ENCODE peak calls at places on chromosomes 2 and 18, in nine cellular contexts. One of them, this sample, is unnamed.

GRCh38 chr2:9984217-9984739 is 32.8 kb downstream of the GRHL1 start:
- DNase-seq in mammary epithelial cell: peak
- DNase-seq in aorta: no peak
- DNase-seq in psoas muscle: no peak
- DNase-seq in fibroblast of lung: peak
- DNase-seq in dorsolateral prefrontal cortex: no peak
- DNase-seq in stomach: no peak
- DNase-seq in Peyer's patch: no peak
- DNase-seq in ascending aorta: no peak
- DNase-seq in this sample: no peak

GRCh38 chr2:118696786-118697465 is 150.5 kb downstream of the EN1 start:
- DNase-seq in mammary epithelial cell: no peak
- DNase-seq in aorta: no peak
- DNase-seq in psoas muscle: no peak
- DNase-seq in fibroblast of lung: peak
- DNase-seq in dorsolateral prefrontal cortex: no peak
- DNase-seq in stomach: no peak
- DNase-seq in Peyer's patch: no peak
- DNase-seq in ascending aorta: no peak
- DNase-seq in this sample: no peak

GRCh38 chr18:55214534-55214933 is 255.3 kb upstream of the CCDC68 start:
- DNase-seq in mammary epithelial cell: no peak
- DNase-seq in aorta: no peak
- DNase-seq in psoas muscle: no peak
- DNase-seq in fibroblast of lung: no peak
- DNase-seq in dorsolateral prefrontal cortex: no peak
- DNase-seq in stomach: no peak
- DNase-seq in Peyer's patch: no peak
- DNase-seq in ascending aorta: no peak
- DNase-seq in this sample: no peak

GRCh38 chr2:48218169-48218568 is 311.8 kb upstream of the STON1 start:
- DNase-seq in mammary epithelial cell: no peak
- DNase-seq in aorta: no peak
- DNase-seq in psoas muscle: no peak
- DNase-seq in fibroblast of lung: no peak
- DNase-seq in dorsolateral prefrontal cortex: no peak
- DNase-seq in stomach: no peak
- DNase-seq in Peyer's patch: no peak
- DNase-seq in ascending aorta: no peak
- DNase-seq in this sample: no peak

GRCh38 chr2:10162586-10163497 is 40.3 kb downstream of the RRM2 start:
- DNase-seq in mammary epithelial cell: no peak
- DNase-seq in aorta: no peak
- DNase-seq in psoas muscle: no peak
- DNase-seq in fibroblast of lung: no peak
- DNase-seq in dorsolateral prefrontal cortex: no peak
- DNase-seq in stomach: no peak
- DNase-seq in Peyer's patch: no peak
- DNase-seq in ascending aorta: no peak
- DNase-seq in this sample: no peak

GRCh38 chr2:161052214-161052613 is 108.0 kb upstream of the TANK start:
- DNase-seq in mammary epithelial cell: no peak
- DNase-seq in aorta: no peak
- DNase-seq in psoas muscle: no peak
- DNase-seq in fibroblast of lung: no peak
- DNase-seq in dorsolateral prefrontal cortex: no peak
- DNase-seq in stomach: no peak
- DNase-seq in Peyer's patch: no peak
- DNase-seq in ascending aorta: no peak
- DNase-seq in this sample: no peak

GRCh38 chr2:240922982-240923537 is 16.9 kb downstream of the CROCC2 start:
- DNase-seq in mammary epithelial cell: no peak
- DNase-seq in aorta: peak
- DNase-seq in psoas muscle: peak
- DNase-seq in fibroblast of lung: peak
- DNase-seq in dorsolateral prefrontal cortex: no peak
- DNase-seq in stomach: peak
- DNase-seq in Peyer's patch: peak
- DNase-seq in ascending aorta: no peak
- DNase-seq in this sample: peak

GRCh38 chr2:24409700-24410556 is 49.6 kb upstream of the ITSN2 start:
- DNase-seq in mammary epithelial cell: peak
- DNase-seq in aorta: no peak
- DNase-seq in psoas muscle: no peak
- DNase-seq in fibroblast of lung: peak
- DNase-seq in dorsolateral prefrontal cortex: no peak
- DNase-seq in stomach: peak
- DNase-seq in Peyer's patch: no peak
- DNase-seq in ascending aorta: peak
- DNase-seq in this sample: no peak

GRCh38 chr18:6866552-6866951 is 137.0 kb downstream of the ARHGAP28 start:
- DNase-seq in mammary epithelial cell: no peak
- DNase-seq in aorta: no peak
- DNase-seq in psoas muscle: no peak
- DNase-seq in fibroblast of lung: no peak
- DNase-seq in dorsolateral prefrontal cortex: no peak
- DNase-seq in stomach: no peak
- DNase-seq in Peyer's patch: no peak
- DNase-seq in ascending aorta: no peak
- DNase-seq in this sample: no peak

GRCh38 chr18:6873352-6873751 is 143.8 kb downstream of the ARHGAP28 start:
- DNase-seq in mammary epithelial cell: no peak
- DNase-seq in aorta: no peak
- DNase-seq in psoas muscle: no peak
- DNase-seq in fibroblast of lung: no peak
- DNase-seq in dorsolateral prefrontal cortex: no peak
- DNase-seq in stomach: no peak
- DNase-seq in Peyer's patch: no peak
- DNase-seq in ascending aorta: no peak
- DNase-seq in this sample: no peak

GRCh38 chr18:6868033-6868432 is 138.5 kb downstream of the ARHGAP28 start:
- DNase-seq in mammary epithelial cell: no peak
- DNase-seq in aorta: no peak
- DNase-seq in psoas muscle: no peak
- DNase-seq in fibroblast of lung: no peak
- DNase-seq in dorsolateral prefrontal cortex: no peak
- DNase-seq in stomach: no peak
- DNase-seq in Peyer's patch: no peak
- DNase-seq in ascending aorta: no peak
- DNase-seq in this sample: no peak
- H3K27ac ChIP-seq in mammary epithelial cell: no peak
- H3K27ac ChIP-seq in aorta: no peak
- H3K27ac ChIP-seq in psoas muscle: no peak
- H3K27ac ChIP-seq in fibroblast of lung: no peak
- H3K27ac ChIP-seq in dorsolateral prefrontal cortex: no peak
- H3K27ac ChIP-seq in stomach: no peak
- H3K27ac ChIP-seq in Peyer's patch: no peak
- H3K27ac ChIP-seq in ascending aorta: no peak
- H3K27ac ChIP-seq in this sample: no peak

GRCh38 chr2:127003028-127003800 is 103.7 kb downstream of the BIN1 start:
- DNase-seq in mammary epithelial cell: no peak
- DNase-seq in aorta: no peak
- DNase-seq in psoas muscle: no peak
- DNase-seq in fibroblast of lung: no peak
- DNase-seq in dorsolateral prefrontal cortex: no peak
- DNase-seq in stomach: no peak
- DNase-seq in Peyer's patch: no peak
- DNase-seq in ascending aorta: no peak
- DNase-seq in this sample: no peak
- H3K4me3 ChIP-seq in mammary epithelial cell: no peak
- H3K4me3 ChIP-seq in aorta: no peak
- H3K4me3 ChIP-seq in psoas muscle: no peak
- H3K4me3 ChIP-seq in fibroblast of lung: no peak
- H3K4me3 ChIP-seq in dorsolateral prefrontal cortex: no peak
- H3K4me3 ChIP-seq in stomach: no peak
- H3K4me3 ChIP-seq in Peyer's patch: no peak
- H3K4me3 ChIP-seq in ascending aorta: no peak
- H3K4me3 ChIP-seq in this sample: no peak

GRCh38 chr18:48994044-48994651 is 43.4 kb upstream of the SMAD7 start:
- DNase-seq in mammary epithelial cell: no peak
- DNase-seq in aorta: no peak
- DNase-seq in psoas muscle: peak
- DNase-seq in fibroblast of lung: peak
- DNase-seq in dorsolateral prefrontal cortex: no peak
- DNase-seq in stomach: no peak
- DNase-seq in Peyer's patch: no peak
- DNase-seq in ascending aorta: peak
- DNase-seq in this sample: peak

GRCh38 chr18:48992133-48992532 is 41.4 kb upstream of the SMAD7 start:
- DNase-seq in mammary epithelial cell: no peak
- DNase-seq in aorta: no peak
- DNase-seq in psoas muscle: no peak
- DNase-seq in fibroblast of lung: no peak
- DNase-seq in dorsolateral prefrontal cortex: no peak
- DNase-seq in stomach: no peak
- DNase-seq in Peyer's patch: no peak
- DNase-seq in ascending aorta: no peak
- DNase-seq in this sample: no peak

GRCh38 chr18:48991299-48992055 is 40.7 kb upstream of the SMAD7 start:
- DNase-seq in mammary epithelial cell: peak
- DNase-seq in aorta: no peak
- DNase-seq in psoas muscle: no peak
- DNase-seq in fibroblast of lung: no peak
- DNase-seq in dorsolateral prefrontal cortex: no peak
- DNase-seq in stomach: no peak
- DNase-seq in Peyer's patch: no peak
- DNase-seq in ascending aorta: no peak
- DNase-seq in this sample: no peak

GRCh38 chr18:48993586-48993985 is 42.8 kb upstream of the SMAD7 start:
- DNase-seq in mammary epithelial cell: peak
- DNase-seq in aorta: no peak
- DNase-seq in psoas muscle: peak
- DNase-seq in fibroblast of lung: peak
- DNase-seq in dorsolateral prefrontal cortex: no peak
- DNase-seq in stomach: no peak
- DNase-seq in Peyer's patch: no peak
- DNase-seq in ascending aorta: no peak
- DNase-seq in this sample: no peak

DNA sequence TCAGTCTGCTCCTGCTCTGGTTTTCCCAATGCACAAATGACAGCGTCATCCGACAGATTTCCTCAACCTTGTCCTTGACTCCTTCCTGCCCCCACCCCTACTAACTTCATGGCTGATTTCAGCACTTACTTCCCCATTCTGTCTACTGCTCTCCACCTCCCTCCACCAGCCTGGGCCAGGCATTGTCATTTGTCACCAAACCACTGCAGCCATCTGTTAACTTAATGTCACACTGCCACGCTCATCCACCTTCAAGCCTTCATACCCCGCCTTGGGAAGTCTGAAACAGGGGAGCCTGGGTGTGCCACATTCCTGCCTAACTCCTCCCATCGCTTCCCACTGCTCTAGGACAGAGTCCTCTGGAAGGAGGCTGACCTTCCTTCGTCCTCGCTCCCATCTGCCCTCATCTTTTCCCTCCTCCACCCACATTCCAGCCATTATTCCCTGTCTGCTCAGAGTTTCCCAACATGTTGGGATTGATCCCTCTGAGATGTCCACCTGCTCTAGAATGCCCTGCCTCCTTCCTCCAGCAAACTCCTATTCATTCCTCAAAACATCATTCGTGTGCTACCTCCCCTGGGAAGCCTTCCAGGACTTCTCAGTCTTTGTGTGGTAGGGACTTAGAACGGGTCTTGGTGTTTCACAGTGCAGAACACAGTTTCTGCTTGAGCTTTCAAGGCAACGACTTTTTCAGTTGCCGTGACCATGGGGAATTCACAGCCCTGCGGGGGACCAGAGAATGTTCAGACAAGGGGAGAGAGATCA is 42.2 kb upstream of the SMAD7 start:
- DNase-seq in mammary epithelial cell: no peak
- DNase-seq in aorta: no peak
- DNase-seq in psoas muscle: peak
- DNase-seq in fibroblast of lung: no peak
- DNase-seq in dorsolateral prefrontal cortex: no peak
- DNase-seq in stomach: no peak
- DNase-seq in Peyer's patch: peak
- DNase-seq in ascending aorta: no peak
- DNase-seq in this sample: peak
- H3K27ac ChIP-seq in mammary epithelial cell: no peak
- H3K27ac ChIP-seq in aorta: peak
- H3K27ac ChIP-seq in psoas muscle: peak
- H3K27ac ChIP-seq in fibroblast of lung: peak
- H3K27ac ChIP-seq in dorsolateral prefrontal cortex: no peak
- H3K27ac ChIP-seq in stomach: no peak
- H3K27ac ChIP-seq in Peyer's patch: peak
- H3K27ac ChIP-seq in ascending aorta: peak
- H3K27ac ChIP-seq in this sample: peak

GRCh38 chr2:98759338-98759737 is 28.4 kb upstream of the MGAT4A start:
- DNase-seq in mammary epithelial cell: no peak
- DNase-seq in aorta: no peak
- DNase-seq in psoas muscle: no peak
- DNase-seq in fibroblast of lung: no peak
- DNase-seq in dorsolateral prefrontal cortex: no peak
- DNase-seq in stomach: no peak
- DNase-seq in Peyer's patch: no peak
- DNase-seq in ascending aorta: no peak
- DNase-seq in this sample: no peak

GRCh38 chr2:98761267-98761781 is 30.4 kb upstream of the MGAT4A start:
- DNase-seq in mammary epithelial cell: peak
- DNase-seq in aorta: no peak
- DNase-seq in psoas muscle: no peak
- DNase-seq in fibroblast of lung: no peak
- DNase-seq in dorsolateral prefrontal cortex: no peak
- DNase-seq in stomach: no peak
- DNase-seq in Peyer's patch: no peak
- DNase-seq in ascending aorta: no peak
- DNase-seq in this sample: no peak

GRCh38 chr2:98761909-98762308 is 31.0 kb upstream of the MGAT4A start:
- DNase-seq in mammary epithelial cell: no peak
- DNase-seq in aorta: no peak
- DNase-seq in psoas muscle: no peak
- DNase-seq in fibroblast of lung: no peak
- DNase-seq in dorsolateral prefrontal cortex: no peak
- DNase-seq in stomach: no peak
- DNase-seq in Peyer's patch: no peak
- DNase-seq in ascending aorta: no peak
- DNase-seq in this sample: no peak

GRCh38 chr2:98759827-98760625 is 29.1 kb upstream of the MGAT4A start:
- DNase-seq in mammary epithelial cell: no peak
- DNase-seq in aorta: no peak
- DNase-seq in psoas muscle: no peak
- DNase-seq in fibroblast of lung: no peak
- DNase-seq in dorsolateral prefrontal cortex: no peak
- DNase-seq in stomach: no peak
- DNase-seq in Peyer's patch: no peak
- DNase-seq in ascending aorta: no peak
- DNase-seq in this sample: no peak

DNA sequence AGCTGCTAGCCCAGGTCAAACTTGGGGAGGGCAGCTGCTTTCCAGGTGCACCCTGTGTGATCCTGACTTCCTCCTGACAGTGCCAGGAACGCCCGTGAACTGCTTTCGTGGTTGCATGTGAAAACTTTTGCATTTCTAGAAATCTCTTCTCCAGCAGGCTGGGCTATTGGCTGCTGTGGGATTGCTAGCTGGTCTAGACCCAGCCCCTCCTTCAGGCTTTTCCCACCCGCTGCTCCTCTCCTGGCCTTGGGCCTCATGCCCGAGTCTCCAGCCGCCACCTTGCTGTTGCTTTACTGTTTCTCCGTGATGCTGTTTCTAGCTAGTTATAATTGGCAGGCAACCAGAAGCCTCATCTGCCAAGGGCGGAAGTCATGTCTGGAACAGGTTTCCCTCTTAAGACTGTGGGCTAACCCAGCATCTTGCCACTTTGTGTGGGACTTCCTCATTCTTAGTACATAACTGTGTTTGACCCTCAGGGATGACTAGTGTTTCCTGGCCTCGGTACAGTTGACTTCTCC is 27.0 kb upstream of the MGAT4A start:
- DNase-seq in mammary epithelial cell: peak
- DNase-seq in aorta: peak
- DNase-seq in psoas muscle: peak
- DNase-seq in fibroblast of lung: peak
- DNase-seq in dorsolateral prefrontal cortex: peak
- DNase-seq in stomach: peak
- DNase-seq in Peyer's patch: peak
- DNase-seq in ascending aorta: peak
- DNase-seq in this sample: peak
- H3K4me3 ChIP-seq in mammary epithelial cell: no peak
- H3K4me3 ChIP-seq in aorta: no peak
- H3K4me3 ChIP-seq in psoas muscle: no peak
- H3K4me3 ChIP-seq in fibroblast of lung: no peak
- H3K4me3 ChIP-seq in dorsolateral prefrontal cortex: no peak
- H3K4me3 ChIP-seq in stomach: peak
- H3K4me3 ChIP-seq in Peyer's patch: peak
- H3K4me3 ChIP-seq in ascending aorta: peak
- H3K4me3 ChIP-seq in this sample: no peak